ENCODE peak calls at places on chromosomes 11 and 22, in eight cellular contexts. One of them, this sample, is unnamed.

GRCh38 chr22:47199261-47199948 is 437.0 kb downstream of the TBC1D22A start:
- DNase-seq in GM20000: no peak
- DNase-seq in caudate nucleus: no peak
- DNase-seq in activated gamma-delta T cell treated with anti-CD3 and anti-CD28 coated beads, Interleukin-2, amount 50 U/mL, for 16 hours: no peak
- DNase-seq in left ventricle myocardium superior: no peak
- DNase-seq in Right ventricle myocardium superior: no peak
- DNase-seq in coronary artery: peak; percentile 54
- DNase-seq in A172: no peak
- DNase-seq in this sample: no peak

GRCh38 chr11:17786824-17787525 is 52.4 kb downstream of the KCNC1 start:
- DNase-seq in GM20000: no peak
- DNase-seq in caudate nucleus: no peak
- DNase-seq in activated gamma-delta T cell treated with anti-CD3 and anti-CD28 coated beads, Interleukin-2, amount 50 U/mL, for 16 hours: no peak
- DNase-seq in left ventricle myocardium superior: no peak
- DNase-seq in Right ventricle myocardium superior: no peak
- DNase-seq in coronary artery: no peak
- DNase-seq in A172: peak; percentile 66
- DNase-seq in this sample: no peak

GRCh38 chr11:128619540-128620305 is 32.4 kb upstream of the ETS1 start:
- DNase-seq in GM20000: no peak
- DNase-seq in caudate nucleus: no peak
- DNase-seq in activated gamma-delta T cell treated with anti-CD3 and anti-CD28 coated beads, Interleukin-2, amount 50 U/mL, for 16 hours: no peak
- DNase-seq in left ventricle myocardium superior: no peak
- DNase-seq in Right ventricle myocardium superior: no peak
- DNase-seq in coronary artery: no peak
- DNase-seq in A172: no peak
- DNase-seq in this sample: no peak

GRCh38 chr22:41770715-41771452 is 29.6 kb upstream of the CCDC134 start:
- DNase-seq in GM20000: no peak
- DNase-seq in caudate nucleus: no peak
- DNase-seq in activated gamma-delta T cell treated with anti-CD3 and anti-CD28 coated beads, Interleukin-2, amount 50 U/mL, for 16 hours: no peak
- DNase-seq in left ventricle myocardium superior: no peak
- DNase-seq in Right ventricle myocardium superior: no peak
- DNase-seq in coronary artery: no peak
- DNase-seq in A172: peak; percentile 10
- DNase-seq in this sample: no peak

GRCh38 chr22:38034278-38034882 is 22.8 kb upstream of the PICK1 start:
- DNase-seq in GM20000: no peak
- DNase-seq in caudate nucleus: peak; percentile 81
- DNase-seq in activated gamma-delta T cell treated with anti-CD3 and anti-CD28 coated beads, Interleukin-2, amount 50 U/mL, for 16 hours: no peak
- DNase-seq in left ventricle myocardium superior: peak; percentile 81
- DNase-seq in Right ventricle myocardium superior: peak; percentile 82
- DNase-seq in coronary artery: no peak
- DNase-seq in A172: peak; percentile 87
- DNase-seq in this sample: peak; percentile 72

GRCh38 chr11:34449013-34449412 is 10.3 kb downstream of the CAT start:
- DNase-seq in GM20000: peak; percentile 15
- DNase-seq in caudate nucleus: no peak
- DNase-seq in activated gamma-delta T cell treated with anti-CD3 and anti-CD28 coated beads, Interleukin-2, amount 50 U/mL, for 16 hours: no peak
- DNase-seq in left ventricle myocardium superior: no peak
- DNase-seq in Right ventricle myocardium superior: no peak
- DNase-seq in coronary artery: no peak
- DNase-seq in A172: no peak
- DNase-seq in this sample: no peak

GRCh38 chr22:46462726-46463371 is 74.6 kb downstream of the CELSR1 start:
- DNase-seq in GM20000: no peak
- DNase-seq in caudate nucleus: no peak
- DNase-seq in activated gamma-delta T cell treated with anti-CD3 and anti-CD28 coated beads, Interleukin-2, amount 50 U/mL, for 16 hours: no peak
- DNase-seq in left ventricle myocardium superior: no peak
- DNase-seq in Right ventricle myocardium superior: no peak
- DNase-seq in coronary artery: no peak
- DNase-seq in A172: peak; percentile 89
- DNase-seq in this sample: no peak

GRCh38 chr11:31823372-31824371 is 12.6 kb upstream of the PAX6 start:
- DNase-seq in GM20000: no peak
- DNase-seq in caudate nucleus: no peak
- DNase-seq in activated gamma-delta T cell treated with anti-CD3 and anti-CD28 coated beads, Interleukin-2, amount 50 U/mL, for 16 hours: no peak
- DNase-seq in left ventricle myocardium superior: no peak
- DNase-seq in Right ventricle myocardium superior: no peak
- DNase-seq in coronary artery: no peak
- DNase-seq in A172: no peak
- DNase-seq in this sample: no peak

GRCh38 chr11:97224396-97224795 is 834.6 kb downstream of the JRKL start:
- DNase-seq in GM20000: no peak
- DNase-seq in caudate nucleus: no peak
- DNase-seq in activated gamma-delta T cell treated with anti-CD3 and anti-CD28 coated beads, Interleukin-2, amount 50 U/mL, for 16 hours: no peak
- DNase-seq in left ventricle myocardium superior: no peak
- DNase-seq in Right ventricle myocardium superior: no peak
- DNase-seq in coronary artery: no peak
- DNase-seq in A172: no peak
- DNase-seq in this sample: no peak

GRCh38 chr22:20218981-20219380 is 49.1 kb downstream of the RTN4R start:
- DNase-seq in GM20000: no peak
- DNase-seq in caudate nucleus: no peak
- DNase-seq in activated gamma-delta T cell treated with anti-CD3 and anti-CD28 coated beads, Interleukin-2, amount 50 U/mL, for 16 hours: no peak
- DNase-seq in left ventricle myocardium superior: no peak
- DNase-seq in Right ventricle myocardium superior: no peak
- DNase-seq in coronary artery: no peak
- DNase-seq in A172: no peak
- DNase-seq in this sample: no peak

GRCh38 chr22:27718186-27719032 is 83.1 kb downstream of the MN1 start:
- DNase-seq in GM20000: no peak
- DNase-seq in caudate nucleus: peak; percentile 57
- DNase-seq in activated gamma-delta T cell treated with anti-CD3 and anti-CD28 coated beads, Interleukin-2, amount 50 U/mL, for 16 hours: no peak
- DNase-seq in left ventricle myocardium superior: peak; percentile 78
- DNase-seq in Right ventricle myocardium superior: peak; percentile 80
- DNase-seq in coronary artery: peak; percentile 92
- DNase-seq in A172: peak; percentile 95
- DNase-seq in this sample: peak; percentile 90

GRCh38 chr11:73292481-73292880 is 15.6 kb upstream of the ARHGEF17 start:
- DNase-seq in GM20000: no peak
- DNase-seq in caudate nucleus: no peak
- DNase-seq in activated gamma-delta T cell treated with anti-CD3 and anti-CD28 coated beads, Interleukin-2, amount 50 U/mL, for 16 hours: no peak
- DNase-seq in left ventricle myocardium superior: no peak
- DNase-seq in Right ventricle myocardium superior: no peak
- DNase-seq in coronary artery: no peak
- DNase-seq in A172: no peak
- DNase-seq in this sample: peak; percentile 71

GRCh38 chr11:88433546-88434230 is 96.2 kb upstream of the CTSC start:
- DNase-seq in GM20000: no peak
- DNase-seq in caudate nucleus: no peak
- DNase-seq in activated gamma-delta T cell treated with anti-CD3 and anti-CD28 coated beads, Interleukin-2, amount 50 U/mL, for 16 hours: no peak
- DNase-seq in left ventricle myocardium superior: no peak
- DNase-seq in Right ventricle myocardium superior: no peak
- DNase-seq in coronary artery: no peak
- DNase-seq in A172: no peak
- DNase-seq in this sample: no peak

GRCh38 chr11:818396-819128 is at the start of gene PNPLA2:
- DNase-seq in GM20000: no peak
- DNase-seq in caudate nucleus: no peak
- DNase-seq in activated gamma-delta T cell treated with anti-CD3 and anti-CD28 coated beads, Interleukin-2, amount 50 U/mL, for 16 hours: no peak
- DNase-seq in left ventricle myocardium superior: peak; percentile 52
- DNase-seq in Right ventricle myocardium superior: no peak
- DNase-seq in coronary artery: no peak
- DNase-seq in A172: peak; percentile 46
- DNase-seq in this sample: no peak